ENCODE peak calls at places on chromosomes 1 and 21, in nine cellular contexts. M is heart left ventricle, O is thyroid gland, W is right lobe of liver, A is ovary, F is sigmoid colon, H is breast epithelium, N is uterus, R is IMR-90. U is an unnamed sample.

GRCh38 chr1:225412803-225413338 is 15.0 kb downstream of the LBR start:
- DNase-seq in N (no peak), M (no peak), F (no peak), H (no peak), W (peak; percentile 69), R (no peak), O (no peak), A (no peak), U (peak; percentile 65)

GRCh38 chr1:173017792-173018191 is 32.9 kb downstream of the TNFSF18 start:
- DNase-seq in N (no peak), W (no peak), R (no peak), F (no peak), H (no peak), O (no peak), A (no peak), M (no peak), U (no peak)

GRCh38 chr1:147851149-147851548 is 51.4 kb upstream of the GJA8 start:
- DNase-seq in R (peak; percentile 13), M (no peak), A (no peak), F (no peak), H (no peak), O (no peak), W (no peak), N (no peak), U (no peak)

GRCh38 chr1:59265622-59266021 is 31.3 kb upstream of the FGGY start:
- DNase-seq in N (no peak), F (no peak), A (no peak), O (no peak), M (no peak), H (no peak), R (no peak), W (no peak), U (no peak)

GRCh38 chr1:91617242-91617837 is 116.7 kb downstream of the CDC7 start:
- DNase-seq in A (peak; percentile 67), F (peak; percentile 84), O (peak; percentile 50), H (peak; percentile 26), R (no peak), M (peak; percentile 54), W (peak; percentile 67), N (peak; percentile 71), U (no peak)

GRCh38 chr1:11188381-11188780 is 774 bp upstream of the ANGPTL7 start:
- DNase-seq in N (no peak), F (no peak), M (no peak), A (no peak), W (no peak), O (no peak), R (no peak), H (no peak), U (no peak)

GRCh38 chr1:91814448-91814847 is 71.5 kb downstream of the TGFBR3 start:
- DNase-seq in A (no peak), H (no peak), N (no peak), R (no peak), F (no peak), W (no peak), O (no peak), M (no peak), U (no peak)

GRCh38 chr1:207028884-207029283 is 3.7 kb downstream of the C1orf116 start:
- DNase-seq in W (no peak), F (no peak), N (no peak), M (no peak), R (no peak), H (no peak), A (no peak), O (no peak), U (no peak)

GRCh38 chr21:15775291-15775690 is 45.5 kb downstream of the USP25 start:
- DNase-seq in R (no peak), W (no peak), H (no peak), N (no peak), A (no peak), M (no peak), F (no peak), O (no peak), U (no peak)

DNA sequence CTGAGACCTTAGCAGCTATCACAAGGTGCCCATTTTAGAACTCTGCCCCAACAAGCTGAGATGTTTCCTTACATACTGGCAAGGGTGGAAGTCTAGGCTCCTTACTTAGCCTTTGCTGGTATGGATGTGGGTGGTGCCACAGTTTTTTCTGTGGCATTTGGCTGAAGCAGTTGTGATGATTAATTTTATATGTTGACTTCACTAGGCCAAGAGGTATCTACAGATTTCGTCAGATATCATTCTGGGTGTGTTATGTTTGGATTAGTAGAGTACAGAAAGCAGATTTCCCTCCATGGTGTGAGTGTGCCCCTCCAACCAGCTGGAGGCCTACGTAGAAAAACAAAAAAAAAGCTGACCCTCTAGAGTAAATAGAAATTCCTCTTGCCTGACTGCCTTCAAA is 317.0 kb downstream of the BARHL2 start:
- DNase-seq in R (peak; percentile 34), H (no peak), N (no peak), M (no peak), F (no peak), O (no peak), W (no peak), A (no peak), U (no peak)
- H3K27ac ChIP-seq in R (no peak overlapping the region), H (no peak overlapping the region), N (no peak overlapping the region), M (no peak overlapping the region), F (no peak overlapping the region), O (no peak overlapping the region), W (no peak overlapping the region), A (no peak overlapping the region), U (no peak overlapping the region)

DNA sequence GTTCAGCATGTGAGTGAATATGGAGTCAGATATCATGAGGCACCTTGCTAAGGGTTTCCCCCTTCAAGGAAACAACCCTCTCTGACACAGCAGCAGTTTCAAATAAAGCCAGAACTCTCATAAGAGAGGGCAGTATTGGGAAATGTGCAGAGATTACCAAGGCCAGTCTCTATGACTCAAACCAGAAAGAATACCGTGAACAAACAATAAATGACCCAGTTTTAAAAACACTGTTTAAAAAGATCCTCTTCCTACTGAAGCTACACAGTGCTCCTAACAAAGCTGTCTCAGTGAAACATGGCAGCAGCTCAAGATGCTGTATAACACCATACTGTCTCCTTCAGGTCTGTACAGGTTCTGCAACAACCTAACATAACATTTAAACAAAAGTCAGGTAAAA is 102.6 kb downstream of the KIAA0319L start:
- DNase-seq in A (no peak), H (no peak), R (peak; percentile 94), W (no peak), M (no peak), N (no peak), O (no peak), F (no peak), U (no peak)
- H3K36me3 ChIP-seq in A (no peaks in the 10 kb centered on the region), H (no peaks in the 10 kb centered on the region), R (peaks cover 10% of the 10 kb centered on the region), W (peaks cover 13% of the 10 kb centered on the region), M (no peaks in the 10 kb centered on the region), N (no peaks in the 10 kb centered on the region), O (peaks cover 3% of the 10 kb centered on the region), F (peaks cover 9% of the 10 kb centered on the region), U (no peaks in the 10 kb centered on the region)

DNA sequence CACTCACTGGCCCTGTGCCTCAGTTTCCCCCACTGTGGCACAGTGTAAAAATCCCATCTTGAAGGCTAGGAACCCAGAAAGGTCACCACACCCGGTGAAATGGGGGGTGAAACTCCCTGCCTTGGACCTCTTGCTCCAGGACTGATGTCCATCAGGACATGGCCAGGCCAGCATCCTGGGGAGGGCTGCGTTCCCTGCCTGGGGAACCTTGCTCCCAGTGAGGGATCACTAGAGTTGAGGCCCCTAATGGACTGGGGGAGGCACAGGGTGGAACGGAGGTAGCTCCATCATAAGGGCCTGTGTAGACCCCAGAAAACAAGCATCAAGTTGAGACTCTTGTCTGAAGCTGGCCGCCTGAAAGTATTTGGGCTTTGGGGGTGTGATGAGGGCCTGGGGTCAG is 10.4 kb upstream of the ZNF670 start:
- DNase-seq in F (no peak), R (no peak), M (no peak), A (no peak), O (no peak), N (no peak), W (no peak), H (no peak), U (no peak)
- TF ChIP-seq POLR2A in F (no peak), R (no peak), M (no peak), A (no peak), O (no peak), N (no peak), W (no peak), H (no peak), U (no peak)

DNA sequence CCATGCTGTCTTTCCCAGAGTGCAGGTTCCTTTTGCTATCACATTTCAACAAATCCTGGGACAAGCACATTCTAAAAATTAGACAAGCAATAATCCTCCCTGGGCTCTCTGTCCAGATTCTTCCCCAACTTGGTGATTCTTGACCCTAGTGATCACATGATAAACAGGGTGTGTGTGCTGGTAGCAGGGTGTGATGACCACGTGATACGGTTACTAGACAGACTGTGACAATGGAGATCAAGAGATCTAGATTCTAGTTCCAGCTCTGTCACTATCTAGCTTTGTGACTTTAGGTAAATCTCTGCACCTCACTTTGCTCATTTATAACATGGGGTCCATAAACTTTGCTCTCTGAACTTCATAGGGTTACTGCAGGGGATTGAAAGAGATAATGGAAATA is 61.9 kb upstream of the HSD17B7 start:
- DNase-seq in A (no peak), N (no peak), H (no peak), W (no peak), F (no peak), O (no peak), R (no peak), M (no peak), U (no peak)
- H3K27ac ChIP-seq in A (no peak overlapping the region), N (no peak overlapping the region), H (no peak overlapping the region), W (no peak overlapping the region), F (peak overlapping the region; percentile 4), O (no peak overlapping the region), R (no peak overlapping the region), M (no peak overlapping the region), U (no peak overlapping the region)

DNA sequence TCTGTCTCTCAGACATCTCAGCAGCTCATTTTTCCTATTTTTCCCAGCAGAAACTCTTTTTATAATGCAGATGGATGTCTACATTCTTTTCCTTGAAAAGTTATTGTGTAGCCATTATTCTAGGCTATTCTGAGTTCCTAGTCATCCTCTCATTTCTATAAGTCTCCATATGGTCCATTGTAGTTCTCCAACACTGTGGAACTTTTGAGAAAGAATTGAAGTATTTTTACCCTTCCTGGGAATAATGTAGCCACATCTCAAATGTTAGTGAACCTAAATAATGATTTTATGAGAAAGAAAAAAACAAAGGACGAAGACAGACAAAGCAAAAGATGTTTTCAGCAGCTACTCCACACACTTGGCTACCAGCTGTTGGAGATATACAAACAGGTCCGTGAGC is 26.4 kb upstream of the GPR25 start:
- DNase-seq in H (no peak), W (no peak), R (no peak), M (no peak), O (no peak), F (no peak), N (no peak), A (no peak), U (no peak)
- H3K36me3 ChIP-seq in H (no peaks in the 10 kb centered on the region), W (peaks cover 15% of the 10 kb centered on the region), R (peaks cover 24% of the 10 kb centered on the region), M (no peaks in the 10 kb centered on the region), O (peaks cover 19% of the 10 kb centered on the region), F (peaks cover 13% of the 10 kb centered on the region), N (no peaks in the 10 kb centered on the region), A (no peaks in the 10 kb centered on the region), U (peaks cover 2% of the 10 kb centered on the region)

U was measured in prostate gland.